ENCODE peak calls at places on chromosomes 5 and 9, in ten cellular contexts. Y, D, B, E, F, I, J, H, R and U are unnamed samples.

GRCh38 chr5:39668980-39669379 is 244.2 kb upstream of the DAB2 start:
- DNase-seq in Y (no peak), D (no peak), B (no peak), E (no peak), F (peak), I (no peak), J (no peak), H (no peak), R (no peak), U (no peak)

GRCh38 chr5:159605585-159605984 is 275.3 kb upstream of the IL12B start:
- DNase-seq in Y (no peak), D (no peak), B (no peak), E (no peak), F (no peak), I (no peak), J (no peak), H (peak), R (no peak), U (no peak)

GRCh38 chr5:142491260-142491659 is 166.4 kb upstream of the SPRY4 start:
- DNase-seq in Y (no peak), D (no peak), B (peak), E (no peak), F (no peak), I (no peak), J (no peak), H (no peak), R (no peak), U (no peak)

GRCh38 chr5:14039063-14039462 is 94.6 kb upstream of the DNAH5 start:
- DNase-seq in Y (no peak), D (no peak), B (no peak), E (no peak), F (no peak), I (no peak), J (peak), H (peak), R (no peak), U (no peak)

GRCh38 chr9:75181748-75182147 is 93.4 kb downstream of the OSTF1 start:
- DNase-seq in Y (no peak), D (no peak), B (no peak), E (peak), F (no peak), I (no peak), J (peak), H (peak), R (peak), U (no peak)

GRCh38 chr5:1516615-1517601 is 6.9 kb downstream of the LPCAT1 start:
- DNase-seq in Y (peak), D (peak), B (no peak), E (no peak), F (no peak), I (no peak), J (peak), H (peak), R (no peak), U (no peak)

GRCh38 chr9:134055981-134056461 is 11.8 kb downstream of the BRD3 start:
- DNase-seq in Y (no peak), D (peak), B (no peak), E (no peak), F (no peak), I (no peak), J (peak), H (peak), R (peak), U (peak)

GRCh38 chr9:79134654-79135053 is 437.1 kb upstream of the TLE4 start:
- DNase-seq in Y (no peak), D (no peak), B (peak), E (peak), F (peak), I (no peak), J (no peak), H (no peak), R (no peak), U (no peak)

GRCh38 chr5:40871177-40871576 is 30.0 kb downstream of the CARD6 start:
- DNase-seq in Y (no peak), D (no peak), B (no peak), E (no peak), F (no peak), I (no peak), J (peak), H (no peak), R (no peak), U (no peak)

GRCh38 chr9:34333836-34334235 is 4.5 kb downstream of the NUDT2 start:
- DNase-seq in Y (no peak), D (no peak), B (no peak), E (no peak), F (no peak), I (no peak), J (no peak), H (no peak), R (no peak), U (no peak)

GRCh38 chr9:137150485-137151060 is 11.6 kb downstream of the GRIN1 start:
- DNase-seq in Y (no peak), D (no peak), B (no peak), E (peak), F (peak), I (no peak), J (peak), H (no peak), R (peak), U (peak)

GRCh38 chr9:98263482-98264357 is 8.3 kb upstream of the TBC1D2 start:
- DNase-seq in Y (peak), D (peak), B (peak), E (peak), F (peak), I (peak), J (peak), H (peak), R (peak), U (peak)

GRCh38 chr9:136762915-136763648 is 1.2 kb downstream of the LCN15 start:
- DNase-seq in Y (no peak), D (peak), B (peak), E (peak), F (no peak), I (no peak), J (peak), H (peak), R (peak), U (no peak)

GRCh38 chr9:129987047-129987446 is 55.9 kb downstream of the FNBP1 start:
- DNase-seq in Y (no peak), D (no peak), B (no peak), E (no peak), F (no peak), I (no peak), J (no peak), H (no peak), R (no peak), U (no peak)

GRCh38 chr9:9142001-9142400 is 1342.4 kb upstream of the DMAC1 start:
- DNase-seq in Y (no peak), D (no peak), B (no peak), E (peak), F (peak), I (peak), J (no peak), H (no peak), R (no peak), U (no peak)

GRCh38 chr5:37539459-37539858 is 160.3 kb downstream of the WDR70 start:
- DNase-seq in Y (no peak), D (no peak), B (no peak), E (no peak), F (no peak), I (no peak), J (no peak), H (no peak), R (no peak), U (no peak)